ENCODE peak calls at places on chromosomes 2 and 18, in four cellular contexts. One of them, this sample, is unnamed.

GRCh38 chr18:136433-136832 is 21.9 kb upstream of the USP14 start:
- DNase-seq in K562: peak
- DNase-seq in HCT116: no peak
- DNase-seq in H1: no peak
- DNase-seq in this sample: peak

GRCh38 chr2:139031722-139032121 is 251.5 kb upstream of the NXPH2 start:
- DNase-seq in K562: no peak
- DNase-seq in H1: no peak
- DNase-seq in HCT116: peak
- DNase-seq in this sample: peak

GRCh38 chr2:71306762-71307161 is 24.8 kb upstream of the ZNF638 start:
- DNase-seq in HCT116: no peak
- DNase-seq in K562: no peak
- DNase-seq in H1: no peak
- DNase-seq in this sample: no peak

GRCh38 chr2:73902284-73902683 is 9.5 kb downstream of the ACTG2 start:
- DNase-seq in HCT116: no peak
- DNase-seq in K562: no peak
- DNase-seq in H1: no peak
- DNase-seq in this sample: no peak

GRCh38 chr18:34754300-34754699 is 44.2 kb downstream of the DTNA start:
- DNase-seq in HCT116: no peak
- DNase-seq in H1: no peak
- DNase-seq in K562: no peak
- DNase-seq in this sample: no peak

GRCh38 chr18:51614033-51614432 is 416.6 kb upstream of the MEX3C start:
- DNase-seq in H1: no peak
- DNase-seq in HCT116: no peak
- DNase-seq in K562: no peak
- DNase-seq in this sample: peak

GRCh38 chr18:68699043-68699442 is 15.9 kb downstream of the TMX3 start:
- DNase-seq in K562: no peak
- DNase-seq in H1: no peak
- DNase-seq in HCT116: no peak
- DNase-seq in this sample: no peak

GRCh38 chr2:238370482-238371372 is 50.4 kb downstream of the TRAF3IP1 start:
- DNase-seq in HCT116: peak
- DNase-seq in K562: peak
- DNase-seq in H1: no peak
- DNase-seq in this sample: peak

GRCh38 chr18:74351354-74351753 is 35.7 kb downstream of the C18orf63 start:
- DNase-seq in K562: no peak
- DNase-seq in H1: no peak
- DNase-seq in HCT116: no peak
- DNase-seq in this sample: no peak

GRCh38 chr18:49656098-49656591 is 94.3 kb downstream of the LIPG start:
- DNase-seq in H1: no peak
- DNase-seq in HCT116: peak
- DNase-seq in K562: no peak
- DNase-seq in this sample: no peak

GRCh38 chr18:13226533-13227144 is 8.1 kb downstream of the LDLRAD4 start:
- DNase-seq in HCT116: no peak
- DNase-seq in K562: no peak
- DNase-seq in H1: no peak
- DNase-seq in this sample: no peak

GRCh38 chr2:96447726-96448125 is 57.4 kb downstream of the NEURL3 start:
- DNase-seq in HCT116: no peak
- DNase-seq in H1: no peak
- DNase-seq in K562: no peak
- DNase-seq in this sample: no peak

GRCh38 chr2:39778775-39779751 is at the start of gene THUMPD2:
- DNase-seq in HCT116: peak
- DNase-seq in H1: peak
- DNase-seq in K562: peak
- DNase-seq in this sample: peak

GRCh38 chr18:24400587-24400986 is 3.0 kb upstream of the OSBPL1A start:
- DNase-seq in K562: no peak
- DNase-seq in H1: no peak
- DNase-seq in HCT116: no peak
- DNase-seq in this sample: no peak

GRCh38 chr2:53202063-53202462 is 565.5 kb upstream of the CHAC2 start:
- DNase-seq in K562: no peak
- DNase-seq in HCT116: peak
- DNase-seq in H1: no peak
- DNase-seq in this sample: peak

GRCh38 chr2:102229141-102229764 is 42.4 kb downstream of the IL1RL2 start:
- DNase-seq in K562: no peak
- DNase-seq in H1: no peak
- DNase-seq in HCT116: no peak
- DNase-seq in this sample: no peak

GRCh38 chr18:42473611-42474010 is 518.6 kb downstream of the PIK3C3 start:
- DNase-seq in HCT116: no peak
- DNase-seq in H1: no peak
- DNase-seq in K562: no peak
- DNase-seq in this sample: no peak

GRCh38 chr2:62208082-62208757 is 12.3 kb downstream of the B3GNT2 start:
- DNase-seq in HCT116: no peak
- DNase-seq in H1: no peak
- DNase-seq in K562: no peak
- DNase-seq in this sample: no peak

GRCh38 chr2:152573168-152573567 is 144.1 kb downstream of the PRPF40A start:
- DNase-seq in HCT116: peak
- DNase-seq in K562: peak
- DNase-seq in H1: no peak
- DNase-seq in this sample: no peak

GRCh38 chr2:74935883-74936483 is 22.5 kb upstream of the POLE4 start:
- DNase-seq in HCT116: no peak
- DNase-seq in K562: no peak
- DNase-seq in H1: no peak
- DNase-seq in this sample: no peak

GRCh38 chr18:697771-698170 is 14.7 kb downstream of the ENOSF1 start:
- DNase-seq in K562: no peak
- DNase-seq in HCT116: no peak
- DNase-seq in H1: no peak
- DNase-seq in this sample: no peak

GRCh38 chr2:79453918-79454317 is 58.9 kb upstream of the CTNNA2 start:
- DNase-seq in H1: no peak
- DNase-seq in HCT116: no peak
- DNase-seq in K562: peak
- DNase-seq in this sample: no peak

GRCh38 chr2:285506-285905 is 2.4 kb downstream of the ALKAL2 start:
- DNase-seq in HCT116: no peak
- DNase-seq in K562: no peak
- DNase-seq in H1: no peak
- DNase-seq in this sample: no peak

GRCh38 chr18:22609642-22610041 is 191.9 kb upstream of the CTAGE1 start:
- DNase-seq in K562: no peak
- DNase-seq in H1: no peak
- DNase-seq in HCT116: no peak
- DNase-seq in this sample: peak

GRCh38 chr2:74373985-74374384 is 6.1 kb downstream of the DCTN1 start:
- DNase-seq in HCT116: no peak
- DNase-seq in K562: no peak
- DNase-seq in H1: no peak
- DNase-seq in this sample: no peak

GRCh38 chr18:63141777-63142176 is 177.8 kb downstream of the BCL2 start:
- DNase-seq in K562: no peak
- DNase-seq in H1: no peak
- DNase-seq in HCT116: no peak
- DNase-seq in this sample: no peak

GRCh38 chr2:197372582-197372981 is 62.0 kb upstream of the ANKRD44 start:
- DNase-seq in H1: no peak
- DNase-seq in HCT116: no peak
- DNase-seq in K562: no peak
- DNase-seq in this sample: no peak

GRCh38 chr2:238158807-238159539 is at the start of gene ERFE:
- DNase-seq in H1: no peak
- DNase-seq in HCT116: no peak
- DNase-seq in K562: peak
- DNase-seq in this sample: no peak

GRCh38 chr2:31729442-31730092 is 148.8 kb upstream of the SRD5A2 start:
- DNase-seq in K562: peak
- DNase-seq in H1: no peak
- DNase-seq in HCT116: peak
- DNase-seq in this sample: peak

GRCh38 chr2:235267251-235267650 is 226.6 kb upstream of the AGAP1 start:
- DNase-seq in HCT116: no peak
- DNase-seq in H1: no peak
- DNase-seq in K562: no peak
- DNase-seq in this sample: no peak

GRCh38 chr2:2706306-2706705 is 375.2 kb upstream of the MYT1L start:
- DNase-seq in K562: peak
- DNase-seq in H1: no peak
- DNase-seq in HCT116: no peak
- DNase-seq in this sample: no peak

GRCh38 chr2:26274058-26274613 is 29.4 kb downstream of the HADHB start:
- DNase-seq in K562: no peak
- DNase-seq in HCT116: no peak
- DNase-seq in H1: no peak
- DNase-seq in this sample: peak

GRCh38 chr2:6580982-6581381 is 284.7 kb downstream of the CMPK2 start:
- DNase-seq in H1: no peak
- DNase-seq in HCT116: no peak
- DNase-seq in K562: no peak
- DNase-seq in this sample: no peak

GRCh38 chr2:9219027-9219445 is 12.4 kb downstream of the ASAP2 start:
- DNase-seq in HCT116: no peak
- DNase-seq in H1: no peak
- DNase-seq in K562: no peak
- DNase-seq in this sample: no peak

GRCh38 chr2:226478121-226478809 is 321.4 kb downstream of the IRS1 start:
- DNase-seq in HCT116: peak
- DNase-seq in H1: no peak
- DNase-seq in K562: no peak
- DNase-seq in this sample: peak

GRCh38 chr18:46407471-46408166 is 249.4 kb downstream of the LOXHD1 start:
- DNase-seq in H1: no peak
- DNase-seq in K562: no peak
- DNase-seq in HCT116: no peak
- DNase-seq in this sample: no peak
- TF ChIP-seq FOSL1 in H1: no peak
- TF ChIP-seq FOSL1 in K562: no peak
- TF ChIP-seq FOSL1 in HCT116: peak
- TF ChIP-seq FOSL1 in this sample: no peak

DNA sequence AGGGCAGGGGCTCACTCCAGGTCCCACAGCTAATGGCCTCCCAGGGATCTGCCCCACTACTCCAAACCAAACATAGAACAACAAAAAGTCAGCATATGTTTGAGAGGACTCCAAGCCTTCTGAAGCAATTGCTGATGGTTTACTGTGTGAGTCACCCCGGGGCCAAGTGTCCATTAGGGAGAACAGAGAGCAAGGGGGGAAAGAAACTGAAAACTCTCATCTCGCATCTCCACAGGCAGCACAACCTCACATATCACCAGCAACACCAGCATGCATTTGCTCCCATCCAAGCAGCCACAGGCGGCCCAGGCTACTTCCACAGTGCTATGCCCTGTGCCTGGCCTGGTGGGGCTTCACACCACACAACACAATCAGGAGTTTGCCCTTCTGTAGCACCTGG is 39.1 kb downstream of the CYRIA start:
- DNase-seq in K562: no peak
- DNase-seq in H1: no peak
- DNase-seq in HCT116: no peak
- DNase-seq in this sample: no peak
- TF ChIP-seq FOSL1 in K562: peak
- TF ChIP-seq FOSL1 in H1: no peak
- TF ChIP-seq FOSL1 in HCT116: no peak
- TF ChIP-seq FOSL1 in this sample: no peak

GRCh38 chr18:8708670-8709069 is 3.3 kb downstream of the MTCL1 start:
- DNase-seq in HCT116: no peak
- DNase-seq in H1: no peak
- DNase-seq in K562: no peak
- DNase-seq in this sample: no peak

GRCh38 chr18:8709248-8710059 is 4.1 kb downstream of the MTCL1 start:
- DNase-seq in HCT116: no peak
- DNase-seq in H1: no peak
- DNase-seq in K562: no peak
- DNase-seq in this sample: no peak

GRCh38 chr18:8713691-8714090 is 8.3 kb downstream of the MTCL1 start:
- DNase-seq in K562: no peak
- DNase-seq in HCT116: no peak
- DNase-seq in H1: no peak
- DNase-seq in this sample: no peak

GRCh38 chr18:8707946-8708345 is 2.6 kb downstream of the MTCL1 start:
- DNase-seq in H1: no peak
- DNase-seq in HCT116: no peak
- DNase-seq in K562: no peak
- DNase-seq in this sample: peak

DNA sequence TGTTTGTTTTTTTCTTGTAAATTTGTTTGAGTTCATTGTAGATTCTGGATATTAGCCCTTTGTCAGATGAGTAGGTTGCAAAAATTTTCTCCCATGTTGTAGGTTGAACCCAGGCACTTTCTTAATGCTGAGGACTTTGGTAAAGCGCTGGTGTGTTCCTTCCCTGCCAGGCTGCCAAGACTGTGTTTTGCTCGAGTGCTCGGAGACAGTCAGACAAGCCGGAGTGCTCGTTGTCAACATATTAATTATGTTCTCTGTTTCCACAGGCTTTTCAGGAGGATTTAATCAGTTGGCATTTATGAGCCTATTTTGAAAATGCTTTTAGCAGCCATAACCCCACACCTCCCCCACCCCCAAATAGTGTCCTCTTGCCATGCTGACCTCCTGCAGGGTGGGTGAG is 6.4 kb downstream of the MTCL1 start:
- DNase-seq in HCT116: no peak
- DNase-seq in H1: no peak
- DNase-seq in K562: no peak
- DNase-seq in this sample: no peak
- TF ChIP-seq FOSL1 in HCT116: no peak
- TF ChIP-seq FOSL1 in H1: no peak
- TF ChIP-seq FOSL1 in K562: no peak
- TF ChIP-seq FOSL1 in this sample: no peak

GRCh38 chr18:11808001-11808855 is 43.0 kb upstream of the CHMP1B start:
- DNase-seq in K562: no peak
- DNase-seq in HCT116: peak
- DNase-seq in H1: no peak
- DNase-seq in this sample: peak
- TF ChIP-seq FOSL1 in K562: no peak
- TF ChIP-seq FOSL1 in HCT116: peak
- TF ChIP-seq FOSL1 in H1: no peak
- TF ChIP-seq FOSL1 in this sample: no peak

GRCh38 chr2:42238644-42239288 is 69.6 kb downstream of the EML4 start:
- DNase-seq in HCT116: peak
- DNase-seq in H1: peak
- DNase-seq in K562: peak
- DNase-seq in this sample: peak
- TF ChIP-seq FOSL1 in HCT116: no peak
- TF ChIP-seq FOSL1 in H1: no peak
- TF ChIP-seq FOSL1 in K562: no peak
- TF ChIP-seq FOSL1 in this sample: no peak

This sample was measured in HepG2.